ENCODE peak calls at places on chromosomes 6 and 20, in four cellular contexts. One of them, this sample, is unnamed.

GRCh38 chr6:88220493-88220892 is 54.3 kb upstream of the CNR1 start:
- DNase-seq in endodermal cell: peak
- DNase-seq in IMR-90: no peak
- DNase-seq in cardiac muscle cell: peak
- DNase-seq in this sample: no peak

GRCh38 chr6:56497270-56497669 is 145.4 kb downstream of the DST start:
- DNase-seq in endodermal cell: no peak
- DNase-seq in IMR-90: no peak
- DNase-seq in cardiac muscle cell: no peak
- DNase-seq in this sample: peak

GRCh38 chr6:109349419-109349987 is 32.8 kb downstream of the CD164 start:
- DNase-seq in IMR-90: peak
- DNase-seq in cardiac muscle cell: peak
- DNase-seq in endodermal cell: no peak
- DNase-seq in this sample: no peak

GRCh38 chr20:59063358-59064213 is 21.0 kb upstream of the PRELID3B start:
- DNase-seq in IMR-90: peak
- DNase-seq in endodermal cell: no peak
- DNase-seq in cardiac muscle cell: peak
- DNase-seq in this sample: peak

GRCh38 chr20:3753098-3753497 is 14.5 kb downstream of the ADISSP start:
- DNase-seq in endodermal cell: peak
- DNase-seq in cardiac muscle cell: peak
- DNase-seq in IMR-90: peak
- DNase-seq in this sample: peak

GRCh38 chr6:28597924-28598323 is 72.2 kb downstream of the GPX5 start:
- DNase-seq in IMR-90: no peak
- DNase-seq in endodermal cell: peak
- DNase-seq in cardiac muscle cell: no peak
- DNase-seq in this sample: no peak

GRCh38 chr20:62918830-62919229 is 7.5 kb downstream of the DIDO1 start:
- DNase-seq in endodermal cell: no peak
- DNase-seq in IMR-90: no peak
- DNase-seq in cardiac muscle cell: no peak
- DNase-seq in this sample: no peak

GRCh38 chr6:113994934-113995342 is 24.0 kb upstream of the HDAC2 start:
- DNase-seq in IMR-90: peak
- DNase-seq in endodermal cell: peak
- DNase-seq in cardiac muscle cell: peak
- DNase-seq in this sample: peak

GRCh38 chr20:2399390-2399789 is 18.7 kb downstream of the TGM6 start:
- DNase-seq in endodermal cell: no peak
- DNase-seq in cardiac muscle cell: no peak
- DNase-seq in IMR-90: no peak
- DNase-seq in this sample: no peak

GRCh38 chr6:146295695-146296094 is 247.9 kb upstream of the RAB32 start:
- DNase-seq in endodermal cell: no peak
- DNase-seq in IMR-90: no peak
- DNase-seq in cardiac muscle cell: no peak
- DNase-seq in this sample: no peak

GRCh38 chr6:137076277-137077068 is 31.7 kb upstream of the IL20RA start:
- DNase-seq in cardiac muscle cell: peak
- DNase-seq in IMR-90: peak
- DNase-seq in endodermal cell: peak
- DNase-seq in this sample: peak

GRCh38 chr6:108127826-108128225 is 38.0 kb upstream of the NR2E1 start:
- DNase-seq in IMR-90: no peak
- DNase-seq in endodermal cell: no peak
- DNase-seq in cardiac muscle cell: no peak
- DNase-seq in this sample: no peak

GRCh38 chr6:107564223-107564855 is 74.4 kb downstream of the SOBP start:
- DNase-seq in cardiac muscle cell: no peak
- DNase-seq in endodermal cell: no peak
- DNase-seq in IMR-90: no peak
- DNase-seq in this sample: no peak

GRCh38 chr6:144793744-144794143 is 508.6 kb downstream of the UTRN start:
- DNase-seq in endodermal cell: no peak
- DNase-seq in cardiac muscle cell: no peak
- DNase-seq in IMR-90: no peak
- DNase-seq in this sample: no peak

GRCh38 chr20:63553933-63554290 is at the start of gene FNDC11:
- DNase-seq in IMR-90: no peak
- DNase-seq in cardiac muscle cell: peak
- DNase-seq in endodermal cell: peak
- DNase-seq in this sample: peak

GRCh38 chr20:3621111-3621510 is 42.1 kb downstream of the GFRA4 start:
- DNase-seq in IMR-90: no peak
- DNase-seq in cardiac muscle cell: no peak
- DNase-seq in endodermal cell: peak
- DNase-seq in this sample: no peak

GRCh38 chr6:41093729-41094128 is 21.0 kb downstream of the NFYA start:
- DNase-seq in endodermal cell: no peak
- DNase-seq in cardiac muscle cell: no peak
- DNase-seq in IMR-90: peak
- DNase-seq in this sample: no peak

GRCh38 chr6:163294734-163295133 is 119.8 kb upstream of the QKI start:
- DNase-seq in endodermal cell: no peak
- DNase-seq in IMR-90: no peak
- DNase-seq in cardiac muscle cell: no peak
- DNase-seq in this sample: no peak

GRCh38 chr20:1060985-1061384 is 57.4 kb upstream of the PSMF1 start:
- DNase-seq in IMR-90: no peak
- DNase-seq in cardiac muscle cell: no peak
- DNase-seq in endodermal cell: peak
- DNase-seq in this sample: no peak

GRCh38 chr6:6546318-6547110 is 42.0 kb upstream of the LY86 start:
- DNase-seq in IMR-90: peak
- DNase-seq in endodermal cell: peak
- DNase-seq in cardiac muscle cell: peak
- DNase-seq in this sample: peak

GRCh38 chr6:35497571-35498406 is 910 bp upstream of the TEAD3 start:
- DNase-seq in cardiac muscle cell: peak
- DNase-seq in endodermal cell: peak
- DNase-seq in IMR-90: peak
- DNase-seq in this sample: peak

GRCh38 chr20:4401601-4402000 is 320.1 kb upstream of the PRND start:
- DNase-seq in IMR-90: peak
- DNase-seq in cardiac muscle cell: peak
- DNase-seq in endodermal cell: no peak
- DNase-seq in this sample: no peak

GRCh38 chr6:14883921-14884320 is 361.9 kb upstream of the JARID2 start:
- DNase-seq in cardiac muscle cell: no peak
- DNase-seq in IMR-90: peak
- DNase-seq in endodermal cell: peak
- DNase-seq in this sample: no peak

DNA sequence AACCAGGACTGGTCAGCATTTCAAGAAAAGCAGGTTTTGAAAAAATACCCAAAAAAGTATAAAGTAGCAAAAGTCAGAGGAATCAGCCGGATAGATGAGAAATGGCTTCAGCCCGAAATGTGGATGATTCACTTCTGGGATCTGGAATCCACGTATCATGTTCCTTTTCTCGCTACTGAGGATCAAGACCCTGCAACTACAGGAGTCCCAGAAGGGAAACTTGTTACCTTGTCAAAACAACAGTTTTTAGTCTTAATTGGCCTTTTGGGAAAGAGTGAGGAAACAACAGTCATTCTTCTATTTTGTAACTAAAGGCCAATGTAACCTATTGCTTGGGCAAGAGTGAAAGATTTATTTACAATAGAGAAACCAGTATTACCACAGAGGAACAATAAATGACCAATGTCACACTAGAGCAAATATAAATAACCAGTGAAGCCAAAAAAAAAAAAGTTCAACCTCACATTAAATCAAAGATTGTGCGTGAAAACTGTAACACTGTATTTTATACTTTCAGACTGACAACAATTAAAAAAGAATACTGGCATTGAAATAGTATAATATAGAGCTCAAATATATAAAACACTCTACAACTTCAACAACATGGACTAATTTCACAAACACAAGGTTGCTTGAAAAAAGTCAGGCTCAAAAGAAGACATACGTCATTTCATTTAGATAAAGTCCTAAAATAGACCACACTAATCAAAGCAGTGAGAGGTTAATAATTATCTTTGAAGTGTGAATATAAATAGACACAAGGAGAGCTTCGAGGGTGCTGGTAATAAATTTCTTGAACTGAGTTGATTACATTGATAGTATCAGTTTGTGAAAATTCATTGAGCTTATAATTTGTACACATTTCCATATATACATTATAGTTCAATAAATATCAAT is 116.2 kb downstream of the GFRAL start:
- DNase-seq in IMR-90: no peak
- DNase-seq in cardiac muscle cell: no peak
- DNase-seq in endodermal cell: no peak
- DNase-seq in this sample: no peak
- H3K4me3 ChIP-seq in IMR-90: no peak
- H3K4me3 ChIP-seq in cardiac muscle cell: no peak
- H3K4me3 ChIP-seq in endodermal cell: no peak
- H3K4me3 ChIP-seq in this sample: no peak

GRCh38 chr6:52662031-52662430 is 8.9 kb upstream of the TMEM14A start:
- DNase-seq in IMR-90: no peak
- DNase-seq in endodermal cell: no peak
- DNase-seq in cardiac muscle cell: no peak
- DNase-seq in this sample: no peak

GRCh38 chr6:52663120-52663934 is 7.6 kb upstream of the TMEM14A start:
- DNase-seq in IMR-90: peak
- DNase-seq in cardiac muscle cell: peak
- DNase-seq in endodermal cell: peak
- DNase-seq in this sample: peak

GRCh38 chr6:52664991-52665686 is 5.8 kb upstream of the TMEM14A start:
- DNase-seq in endodermal cell: peak
- DNase-seq in cardiac muscle cell: no peak
- DNase-seq in IMR-90: peak
- DNase-seq in this sample: no peak

GRCh38 chr6:52664185-52664990 is 6.5 kb upstream of the TMEM14A start:
- DNase-seq in cardiac muscle cell: peak
- DNase-seq in endodermal cell: peak
- DNase-seq in IMR-90: peak
- DNase-seq in this sample: peak

GRCh38 chr6:52663935-52664184 is 7.1 kb upstream of the TMEM14A start:
- DNase-seq in IMR-90: no peak
- DNase-seq in endodermal cell: no peak
- DNase-seq in cardiac muscle cell: no peak
- DNase-seq in this sample: no peak
- TF ChIP-seq CTCF in IMR-90: no peak
- TF ChIP-seq CTCF in endodermal cell: peak
- TF ChIP-seq CTCF in cardiac muscle cell: no peak
- TF ChIP-seq CTCF in this sample: no peak

GRCh38 chr6:159760602-159761057 is 1.2 kb upstream of the ACAT2 start:
- DNase-seq in cardiac muscle cell: peak
- DNase-seq in IMR-90: peak
- DNase-seq in endodermal cell: peak
- DNase-seq in this sample: no peak

GRCh38 chr6:159761135-159761872 is 541 bp upstream of the ACAT2 start:
- DNase-seq in endodermal cell: peak
- DNase-seq in cardiac muscle cell: peak
- DNase-seq in IMR-90: no peak
- DNase-seq in this sample: peak

GRCh38 chr6:159761873-159762680 is at the start of gene ACAT2:
- DNase-seq in endodermal cell: peak
- DNase-seq in cardiac muscle cell: peak
- DNase-seq in IMR-90: peak
- DNase-seq in this sample: peak

GRCh38 chr6:159758031-159759001 is 3.5 kb upstream of the ACAT2 start:
- DNase-seq in IMR-90: peak
- DNase-seq in cardiac muscle cell: peak
- DNase-seq in endodermal cell: peak
- DNase-seq in this sample: no peak

DNA sequence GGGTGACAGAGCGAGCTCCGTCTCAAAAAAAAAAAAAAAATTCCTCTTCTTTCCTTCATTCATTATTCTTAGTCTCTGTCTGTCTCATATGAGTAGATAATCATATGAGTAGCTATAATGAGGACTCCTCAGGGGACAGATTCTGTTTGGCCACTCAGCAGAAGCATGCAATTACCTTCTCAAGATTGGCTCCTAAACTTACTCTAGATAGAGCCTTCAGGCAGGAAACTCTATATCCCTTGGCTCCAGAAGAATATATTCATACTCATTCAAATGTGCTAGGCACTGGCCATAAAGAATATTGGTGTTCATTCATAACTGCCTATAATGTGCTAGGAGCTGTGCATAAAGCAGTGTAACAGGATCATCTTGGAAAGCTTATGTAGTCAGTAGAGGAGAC is 2.2 kb upstream of the ACAT2 start:
- DNase-seq in IMR-90: no peak
- DNase-seq in endodermal cell: no peak
- DNase-seq in cardiac muscle cell: no peak
- DNase-seq in this sample: no peak
- H3K27ac ChIP-seq in IMR-90: no peak
- H3K27ac ChIP-seq in endodermal cell: peak
- H3K27ac ChIP-seq in cardiac muscle cell: peak
- H3K27ac ChIP-seq in this sample: no peak

DNA sequence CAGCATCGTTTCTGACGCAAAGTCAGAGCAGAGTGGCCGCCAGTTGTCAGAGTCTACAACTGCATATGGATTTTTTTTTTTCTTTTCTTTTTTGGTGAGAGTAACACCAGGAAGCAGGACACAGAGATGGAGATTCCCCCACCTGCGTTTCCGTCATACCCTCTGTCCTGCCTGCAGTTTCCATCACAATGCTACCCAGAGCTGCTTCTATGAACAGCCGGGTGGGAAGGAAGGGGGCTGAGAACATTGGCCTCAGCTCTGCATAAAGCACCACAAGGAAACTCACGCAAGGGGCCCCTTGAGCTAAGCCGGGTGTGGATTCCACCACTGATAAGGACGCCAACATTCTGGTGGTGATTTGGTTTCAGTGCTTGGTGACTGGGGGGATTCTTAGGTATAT is 183.5 kb upstream of the AFDN start:
- DNase-seq in endodermal cell: no peak
- DNase-seq in IMR-90: no peak
- DNase-seq in cardiac muscle cell: no peak
- DNase-seq in this sample: no peak
- H3K4me3 ChIP-seq in endodermal cell: no peak
- H3K4me3 ChIP-seq in IMR-90: no peak
- H3K4me3 ChIP-seq in cardiac muscle cell: no peak
- H3K4me3 ChIP-seq in this sample: no peak